ENCODE peak calls at places on chromosome 14, in nine cellular contexts. M is GM23338, G is AG04450, E is GM06990, Y is hepatocyte, O is choroid plexus epithelial cell, P is uterus, W is dorsolateral prefrontal cortex, R is fibroblast of pulmonary artery. N is an unnamed sample.

GRCh38 chr14:76724827-76725550 is 36.3 kb upstream of the VASH1 start:
- DNase-seq in E (no peak), Y (no peak), M (no peak), R (no peak), G (no peak), O (no peak), P (no peak), W (no peak), N (no peak)

GRCh38 chr14:100042328-100042727 is 22.9 kb upstream of the EVL start:
- DNase-seq in P (no peak), Y (no peak), G (no peak), R (no peak), E (no peak), M (no peak), W (no peak), O (no peak), N (no peak)

GRCh38 chr14:49946320-49947141 is 53.6 kb downstream of the ARF6 start:
- DNase-seq in M (no peak), P (no peak), O (peak), G (no peak), E (no peak), Y (peak), R (peak), W (peak), N (no peak)

GRCh38 chr14:100278702-100279101 is 27.5 kb downstream of the SLC25A29 start:
- DNase-seq in O (peak), G (no peak), W (peak), M (no peak), Y (no peak), P (no peak), R (peak), E (no peak), N (peak)

GRCh38 chr14:94392510-94392935 is 4.1 kb upstream of the SERPINA1 start:
- DNase-seq in W (no peak), E (no peak), P (no peak), G (no peak), O (peak), Y (peak), M (no peak), R (peak), N (peak)

GRCh38 chr14:91244501-91244901 is at the start of gene GPR68:
- DNase-seq in O (peak), Y (peak), G (peak), R (peak), W (peak), E (no peak), P (peak), M (peak), N (no peak)

GRCh38 chr14:59208224-59208814 is 19.9 kb downstream of the DAAM1 start:
- DNase-seq in O (peak), M (no peak), P (no peak), R (peak), W (no peak), Y (no peak), G (no peak), E (no peak), N (no peak)

GRCh38 chr14:42884100-42884499 is 1277.4 kb downstream of the LRFN5 start:
- DNase-seq in O (peak), G (peak), E (no peak), P (no peak), Y (peak), M (no peak), W (no peak), R (peak), N (no peak)

GRCh38 chr14:68401855-68402254 is 391.0 kb downstream of the ZFP36L1 start:
- DNase-seq in E (peak), O (peak), P (no peak), M (no peak), Y (no peak), W (no peak), R (no peak), G (no peak), N (peak)

GRCh38 chr14:103880986-103881926 is 33.9 kb upstream of the PPP1R13B start:
- DNase-seq in W (peak), M (no peak), Y (no peak), G (no peak), E (no peak), O (no peak), R (no peak), P (no peak), N (no peak)

GRCh38 chr14:68548194-68549056 is 244.4 kb downstream of the ZFP36L1 start:
- DNase-seq in O (peak), E (no peak), M (peak), R (peak), Y (peak), W (no peak), P (peak), G (peak), N (no peak)

GRCh38 chr14:81157431-81157830 is 63.3 kb downstream of the GTF2A1 start:
- DNase-seq in G (no peak), M (no peak), P (no peak), W (no peak), Y (no peak), E (no peak), R (no peak), O (peak), N (no peak)

GRCh38 chr14:76810953-76811400 is 1.7 kb downstream of the ANGEL1 start:
- DNase-seq in Y (peak), O (peak), E (no peak), R (peak), P (no peak), G (no peak), M (peak), W (peak), N (peak)

GRCh38 chr14:75518625-75519024 is 3.6 kb upstream of the BATF start:
- DNase-seq in E (no peak), W (no peak), O (peak), G (no peak), R (peak), M (peak), P (no peak), Y (no peak), N (peak)
- TF ChIP-seq CTCF in E (peak), W (no peak), O (peak), G (no peak), R (peak), M (peak), P (no peak), Y (peak), N (peak)

GRCh38 chr14:30874120-30874998 is at the start of gene COCH:
- DNase-seq in W (no peak), Y (peak), O (no peak), R (no peak), M (peak), P (no peak), G (no peak), E (peak), N (peak)
- TF ChIP-seq CTCF in W (no peak), Y (peak), O (no peak), R (no peak), M (no peak), P (peak), G (peak), E (peak), N (peak)

DNA sequence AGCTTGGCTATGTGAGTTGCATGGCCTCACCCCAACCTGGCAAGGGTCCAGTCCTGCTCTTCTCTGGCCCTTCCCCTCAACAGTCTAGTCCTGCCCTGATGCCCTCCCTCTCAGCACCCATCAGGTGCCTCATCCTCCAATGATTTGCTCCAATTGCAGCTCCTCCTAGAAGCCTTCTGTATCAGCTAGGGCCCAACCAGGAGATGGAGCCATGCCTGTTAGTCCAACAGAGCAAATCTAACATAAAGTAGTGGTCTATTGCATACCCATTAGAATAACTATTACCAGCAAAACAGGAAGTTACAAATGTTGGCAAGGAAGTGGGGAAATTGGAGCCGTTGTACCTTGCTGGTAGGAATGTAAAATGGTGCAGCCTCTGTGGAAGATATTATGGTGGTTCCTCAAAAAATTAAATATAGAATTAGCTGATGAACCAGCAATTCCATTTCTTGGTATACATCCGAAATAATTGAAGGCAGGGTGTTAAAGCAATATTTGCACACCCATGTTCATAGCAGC is 163.5 kb downstream of the VRK1 start:
- DNase-seq in R (no peak), M (no peak), P (no peak), Y (no peak), O (no peak), W (no peak), E (no peak), G (no peak), N (no peak)
- TF ChIP-seq CTCF in R (no peak), M (no peak), P (no peak), Y (no peak), O (no peak), W (no peak), E (no peak), G (no peak), N (no peak)

GRCh38 chr14:93155667-93156066 is 29.0 kb downstream of the MOAP1 start:
- DNase-seq in M (no peak), W (no peak), E (no peak), O (no peak), G (no peak), R (no peak), P (no peak), Y (no peak), N (no peak)

GRCh38 chr14:93163570-93163969 is 21.1 kb downstream of the MOAP1 start:
- DNase-seq in O (no peak), G (no peak), Y (no peak), P (no peak), R (no peak), W (no peak), M (no peak), E (peak), N (peak)

GRCh38 chr14:93156693-93157369 is 27.9 kb downstream of the MOAP1 start:
- DNase-seq in M (no peak), G (no peak), Y (no peak), E (no peak), P (no peak), W (no peak), O (no peak), R (no peak), N (no peak)

GRCh38 chr14:93161411-93161940 is 23.2 kb downstream of the MOAP1 start:
- DNase-seq in Y (no peak), E (no peak), G (no peak), P (no peak), W (no peak), O (no peak), R (no peak), M (no peak), N (no peak)

DNA sequence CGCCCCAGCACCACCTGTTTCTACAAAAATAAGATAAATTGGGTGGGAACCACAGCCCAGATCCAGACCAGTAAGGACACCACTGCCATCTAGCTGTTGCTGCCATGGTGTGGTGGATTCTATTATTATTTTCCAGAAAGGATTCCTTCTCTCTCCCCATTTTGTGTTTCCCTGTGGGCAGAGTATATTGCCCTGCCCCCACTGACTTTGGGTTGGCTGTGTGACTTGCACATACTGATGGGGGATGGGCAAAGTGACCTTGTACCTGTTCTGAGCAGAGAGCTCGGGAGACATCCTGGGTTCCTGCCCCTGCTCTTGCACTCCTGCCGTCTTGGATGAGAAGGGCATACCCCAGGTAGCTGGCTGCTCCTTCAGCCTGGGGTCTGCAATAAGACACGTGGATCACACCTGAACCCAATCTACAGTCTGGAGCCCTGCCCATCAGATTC is 24.3 kb downstream of the MOAP1 start:
- DNase-seq in R (peak), Y (peak), P (no peak), M (peak), O (peak), E (no peak), W (no peak), G (no peak), N (no peak)
- TF ChIP-seq CTCF in R (peak), Y (peak), P (no peak), M (peak), O (peak), E (peak), W (peak), G (peak), N (no peak)

GRCh38 chr14:63045612-63046320 is 508 bp upstream of the KCNH5 start:
- DNase-seq in W (peak), M (peak), E (no peak), Y (peak), P (peak), O (peak), R (peak), G (peak), N (no peak)

GRCh38 chr14:63045234-63045611 is at the start of gene KCNH5:
- DNase-seq in W (peak), P (peak), R (peak), Y (peak), M (peak), E (peak), G (no peak), O (peak), N (no peak)

GRCh38 chr14:63039800-63040380 is 5.4 kb downstream of the KCNH5 start:
- DNase-seq in E (no peak), O (peak), W (no peak), M (peak), R (peak), Y (peak), P (no peak), G (peak), N (no peak)
- TF ChIP-seq CTCF in E (peak), O (peak), W (no peak), M (peak), R (peak), Y (peak), P (no peak), G (peak), N (no peak)

DNA sequence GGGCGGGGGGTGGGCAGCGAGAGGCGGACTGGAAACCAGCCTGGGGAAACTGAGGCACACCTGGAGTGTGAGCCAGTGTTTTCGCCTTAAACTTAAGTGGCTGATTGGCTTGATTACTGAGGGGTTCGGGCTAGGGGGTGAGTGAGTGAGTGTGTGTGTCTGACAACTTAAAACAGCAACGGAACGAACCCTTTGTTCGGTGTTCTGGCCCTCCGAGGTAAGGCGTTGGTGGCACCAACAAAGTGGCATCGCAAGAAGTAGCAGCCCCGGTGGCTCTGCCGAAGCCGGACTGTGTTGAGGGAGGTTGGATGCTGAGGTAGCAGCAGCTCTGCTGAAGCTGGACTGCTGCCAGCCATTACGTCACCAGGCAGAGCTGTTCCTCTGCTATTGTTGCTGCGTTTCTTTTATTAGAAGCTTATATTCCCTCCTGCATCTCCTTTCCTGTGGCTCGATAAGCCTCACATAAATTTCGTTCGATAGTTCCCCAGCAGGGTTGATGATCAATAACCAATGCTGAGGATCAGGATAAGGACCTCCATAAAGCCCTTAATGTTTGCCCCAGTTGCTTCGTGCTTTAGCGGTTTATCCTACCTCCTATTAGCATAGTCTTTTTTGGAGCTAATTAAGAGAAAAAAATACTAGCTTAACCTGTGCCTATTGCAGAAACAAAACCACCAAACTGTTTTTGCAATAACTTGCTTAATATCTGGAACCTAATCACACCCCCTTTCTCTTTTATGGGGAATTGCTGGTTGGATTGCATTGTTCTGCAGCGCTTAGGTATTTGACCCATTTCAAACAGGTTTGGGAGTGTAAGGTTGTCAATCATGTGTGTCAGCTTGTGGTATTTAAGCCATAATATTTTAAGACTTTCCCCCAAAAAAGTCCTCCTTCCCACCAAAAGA is 1.3 kb downstream of the GPR137C start:
- DNase-seq in P (peak), M (peak), R (peak), G (peak), E (peak), O (peak), Y (peak), W (peak), N (peak)
- TF ChIP-seq CTCF in P (no peak), M (no peak), R (no peak), G (peak), E (no peak), O (no peak), Y (no peak), W (no peak), N (no peak)